ENCODE peak calls at places on chromosomes 5 and 9, in nine cellular contexts. B, W, F, U, C, D, R, H and M are unnamed samples.

GRCh38 chr9:105127863-105128220 is 116.6 kb upstream of the SLC44A1 start:
- DNase-seq in C (peak; percentile 10), B (no peak), W (no peak), D (peak; percentile 23), H (no peak), U (no peak), R (no peak), F (no peak), M (peak; percentile 19)

GRCh38 chr9:37156781-37157356 is 36.5 kb downstream of the ZCCHC7 start:
- DNase-seq in W (no peak), F (peak; percentile 55), D (no peak), C (peak; percentile 13), R (no peak), B (no peak), U (no peak), H (no peak), M (no peak)

GRCh38 chr9:99093492-99093791 is 11.5 kb upstream of the TGFBR1 start:
- DNase-seq in R (no peak), D (no peak), H (no peak), F (no peak), B (no peak), C (no peak), U (no peak), W (no peak), M (no peak)

GRCh38 chr9:134564431-134565170 is 77.0 kb upstream of the COL5A1 start:
- DNase-seq in F (peak; percentile 88), H (peak; percentile 39), U (no peak), B (no peak), C (peak; percentile 48), D (no peak), W (no peak), R (no peak), M (no peak)

GRCh38 chr9:28915256-28915930 is 1342.1 kb upstream of the C9orf72 start:
- DNase-seq in W (no peak), F (no peak), U (no peak), B (no peak), C (no peak), R (no peak), H (no peak), D (no peak), M (no peak)

GRCh38 chr5:176134529-176135223 is 103.5 kb upstream of the SIMC1 start:
- DNase-seq in U (no peak), D (no peak), B (no peak), R (no peak), W (no peak), H (no peak), F (no peak), C (no peak), M (no peak)

GRCh38 chr5:142437563-142437962 is 112.7 kb upstream of the SPRY4 start:
- DNase-seq in D (no peak), H (no peak), F (no peak), B (no peak), C (no peak), W (peak; percentile 19), R (no peak), U (no peak), M (no peak)

GRCh38 chr9:94697972-94698581 is 28.4 kb upstream of the AOPEP start:
- DNase-seq in C (peak; percentile 22), F (peak; percentile 66), U (no peak), W (no peak), D (no peak), R (no peak), B (no peak), H (no peak), M (no peak)

GRCh38 chr9:95065224-95065623 is 252.3 kb downstream of the FANCC start:
- DNase-seq in F (peak; percentile 50), R (no peak), D (no peak), W (no peak), B (no peak), H (no peak), U (no peak), C (no peak), M (no peak)

GRCh38 chr9:80797841-80798688 is 891.3 kb downstream of the TLE1 start:
- DNase-seq in R (no peak), B (no peak), W (peak; percentile 91), F (peak; percentile 84), U (no peak), C (no peak), D (no peak), H (no peak), M (no peak)

GRCh38 chr5:79842006-79842881 is 148.8 kb downstream of the MTX3 start:
- DNase-seq in C (no peak), U (no peak), R (no peak), H (no peak), B (no peak), F (no peak), D (no peak), W (no peak), M (no peak)

GRCh38 chr5:115857621-115858349 is 16.1 kb downstream of the AP3S1 start:
- DNase-seq in R (no peak), F (peak; percentile 32), B (no peak), W (no peak), D (no peak), U (no peak), C (peak; percentile 67), H (no peak), M (no peak)

DNA sequence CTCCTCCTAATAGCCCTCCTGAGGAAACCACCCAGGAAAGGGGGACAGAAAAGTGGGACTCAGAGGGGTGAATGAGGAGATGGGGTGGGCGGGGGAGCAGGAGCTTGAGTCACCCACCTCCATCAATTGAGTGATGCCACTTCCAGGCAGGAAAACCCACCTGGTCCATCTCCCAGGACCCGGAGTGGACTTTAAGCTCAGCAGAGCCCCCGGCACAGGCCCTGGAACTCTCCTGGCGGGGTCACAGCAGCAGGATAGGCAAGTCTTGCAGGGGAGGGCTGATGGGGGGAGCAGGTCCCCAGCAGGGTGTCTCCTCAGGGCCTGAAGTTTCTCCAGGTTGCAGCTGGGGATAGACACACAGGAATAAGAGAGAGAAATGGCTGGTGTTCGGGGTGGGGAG is 40.8 kb downstream of the LHX2 start:
- DNase-seq in D (no peak), U (no peak), B (no peak), R (no peak), C (no peak), H (no peak), W (no peak), F (no peak), M (no peak)
- TF ChIP-seq CTCF in D (no peak), U (no peak), B (no peak), R (no peak), C (no peak), H (no peak), W (no peak), F (no peak), M (no peak)

DNA sequence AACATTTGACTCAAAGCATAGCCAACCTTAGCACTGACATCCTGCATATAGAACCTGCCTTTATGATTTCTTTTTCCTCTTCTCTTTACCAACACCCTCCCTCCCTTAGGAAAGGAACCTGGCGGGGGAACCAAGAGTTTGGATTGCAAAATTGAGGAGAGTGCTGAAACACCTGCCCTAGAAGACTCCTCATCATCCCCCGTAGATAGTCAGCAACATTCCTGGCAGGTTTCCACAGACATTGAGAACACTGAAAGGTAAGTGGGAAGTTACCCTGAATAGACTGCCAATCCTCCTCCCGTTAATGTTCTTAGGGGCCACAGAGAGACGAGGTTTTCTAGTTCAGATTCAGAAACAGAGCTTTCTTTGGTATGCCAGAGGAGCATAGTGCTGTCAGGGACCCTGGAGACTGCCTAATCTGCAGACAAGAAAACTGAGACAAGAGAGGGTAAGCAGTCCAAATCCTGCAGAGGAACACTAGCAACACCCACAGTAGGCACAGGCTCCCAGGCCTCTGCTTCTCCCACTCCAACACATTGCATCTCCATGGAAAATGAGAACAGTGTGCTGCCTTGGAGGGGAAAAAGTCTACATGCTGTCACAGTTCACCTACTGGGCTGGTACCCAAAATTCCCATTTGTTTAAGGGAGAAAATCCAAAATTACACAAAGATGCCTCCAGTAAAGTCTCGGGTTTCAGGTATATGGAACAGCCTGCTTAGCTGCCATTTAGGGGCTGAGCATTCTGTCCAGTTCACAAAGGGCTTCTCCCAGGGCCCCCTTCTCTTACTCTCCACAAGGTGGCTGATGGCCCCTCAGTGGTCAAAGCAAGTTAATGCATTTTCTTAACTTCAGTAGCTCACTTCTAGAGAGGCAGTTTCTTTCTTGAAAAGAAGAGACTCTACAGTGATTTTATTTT is 89.0 kb downstream of the RGS7BP start:
- DNase-seq in R (no peak), D (no peak), W (no peak), F (no peak), B (no peak), H (no peak), U (no peak), C (no peak), M (peak; percentile 47)
- TF ChIP-seq CTCF in R (no peak), D (peak; percentile 33), W (peak; percentile 24), F (peak; percentile 23), B (peak; percentile 25), H (no peak), U (no peak), C (peak; percentile 30), M (peak; percentile 67)

DNA sequence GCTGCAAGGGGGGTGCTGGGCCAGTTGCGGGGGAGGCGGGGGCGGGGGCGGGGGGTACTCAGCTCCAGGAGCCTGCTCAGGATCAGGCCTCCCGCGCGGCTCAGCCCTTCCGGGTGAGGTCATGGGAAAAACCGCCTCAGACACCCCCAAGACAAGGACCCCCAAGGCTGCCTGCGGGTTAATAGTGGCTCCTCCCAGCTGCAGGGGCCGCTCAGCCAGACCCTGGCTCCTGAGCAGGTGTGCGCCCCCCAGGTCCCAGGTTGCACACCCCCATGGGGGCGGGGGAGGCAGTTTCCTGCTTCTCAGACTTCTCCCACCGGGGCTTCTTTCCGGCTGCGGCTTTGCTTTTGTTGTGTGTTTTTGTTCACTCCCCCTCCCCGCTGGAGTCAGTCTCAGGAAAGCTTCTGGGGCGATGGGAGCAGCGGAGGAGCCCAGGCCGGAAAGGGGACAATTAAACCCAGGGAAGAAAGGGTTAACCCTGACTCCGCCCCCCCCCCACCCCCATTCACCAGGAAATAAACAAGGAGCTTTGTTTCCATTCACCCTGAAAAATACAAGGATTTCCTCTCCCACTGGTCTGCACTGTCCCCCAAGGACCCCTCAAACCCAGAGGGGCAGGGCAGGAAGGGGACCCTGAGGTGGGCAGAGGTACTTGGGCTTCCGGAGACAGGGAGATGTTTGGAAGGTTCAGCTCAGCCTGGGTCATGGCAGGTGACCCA is 42.3 kb upstream of the NOTCH1 start:
- DNase-seq in W (no peak), D (no peak), R (no peak), B (peak; percentile 60), U (no peak), H (no peak), F (no peak), C (no peak), M (peak; percentile 82)
- TF ChIP-seq CTCF in W (no peak), D (no peak), R (no peak), B (no peak), U (no peak), H (no peak), F (no peak), C (no peak), M (no peak)

GRCh38 chr5:134904621-134905245 is at the start of gene PCBD2:
- DNase-seq in B (peak; percentile 97), W (peak; percentile 60), H (peak; percentile 94), D (peak; percentile 98), R (peak; percentile 78), C (peak; percentile 85), F (peak; percentile 87), U (peak; percentile 64), M (peak; percentile 96)
- TF ChIP-seq CTCF in B (peak; percentile 93), W (peak; percentile 82), H (peak; percentile 90), D (peak; percentile 94), R (peak; percentile 74), C (peak; percentile 93), F (peak; percentile 56), U (peak; percentile 47), M (peak; percentile 74)

GRCh38 chr9:130713286-130713975 is 19.9 kb downstream of the EXOSC2 start:
- DNase-seq in U (no peak), W (no peak), H (no peak), B (no peak), D (no peak), F (peak; percentile 32), R (no peak), C (peak; percentile 33), M (peak; percentile 44)
- TF ChIP-seq CTCF in U (no peak), W (no peak), H (no peak), B (no peak), D (no peak), F (no peak), R (no peak), C (no peak), M (no peak)